ENCODE peak calls at places on chromosomes 16 and 17, in nine cellular contexts. X is transverse colon, A is uterus, R is H1, S is GM13976, I is glutamatergic neuron, M is heart right ventricle, F is heart left ventricle, U is HCT116. Z is an unnamed sample.
A peak's percentile ranks its signal among the peaks of the same experiment; 100 is the strongest.

GRCh38 chr16:73601911-73602310 is 554.0 kb upstream of the ZFHX3 start:
- DNase-seq in X (no peak), A (no peak), R (no peak), S (no peak), I (no peak), M (no peak), F (no peak), U (no peak), Z (no peak)

GRCh38 chr16:67029249-67030096 is 524 bp downstream of the CBFB start:
- DNase-seq in X (peak; percentile 69), A (peak; percentile 69), R (no peak), S (peak; percentile 77), I (peak; percentile 35), M (peak; percentile 73), F (peak; percentile 81), U (no peak), Z (peak; percentile 60)

GRCh38 chr17:31535581-31535981 is 144.1 kb downstream of the RAB11FIP4 start:
- DNase-seq in X (peak; percentile 60), A (no peak), R (no peak), S (peak; percentile 89), I (no peak), M (no peak), F (no peak), U (no peak), Z (no peak)

GRCh38 chr16:86330906-86331305 is 179.4 kb upstream of the FOXF1 start:
- DNase-seq in X (no peak), A (no peak), R (no peak), S (no peak), I (no peak), M (no peak), F (peak; percentile 16), U (no peak), Z (no peak)

GRCh38 chr16:58352690-58353089 is 39.6 kb upstream of the GINS3 start:
- DNase-seq in X (no peak), A (no peak), R (no peak), S (no peak), I (no peak), M (no peak), F (no peak), U (no peak), Z (no peak)

GRCh38 chr17:4739122-4740024 is at the start of the genes CXCL16 and ZMYND15:
- DNase-seq in X (peak; percentile 83), A (peak; percentile 54), R (no peak), S (peak; percentile 88), I (peak; percentile 63), M (peak; percentile 58), F (peak; percentile 83), U (no peak), Z (peak; percentile 33)

GRCh38 chr17:64202683-64203430 is 60.2 kb downstream of the TEX2 start:
- DNase-seq in X (no peak), A (no peak), R (no peak), S (no peak), I (no peak), M (no peak), F (no peak), U (no peak), Z (peak; percentile 62)

GRCh38 chr17:8846768-8847211 is 20.7 kb downstream of the PIK3R6 start:
- DNase-seq in X (no peak), A (no peak), R (no peak), S (no peak), I (no peak), M (no peak), F (no peak), U (peak; percentile 67), Z (peak; percentile 68)

GRCh38 chr17:13843862-13844640 is 225.3 kb upstream of the COX10 start:
- DNase-seq in X (no peak), A (no peak), R (no peak), S (no peak), I (no peak), M (no peak), F (no peak), U (no peak), Z (no peak)

GRCh38 chr17:41665566-41666335 is 22.9 kb upstream of the EIF1 start:
- DNase-seq in X (peak; percentile 93), A (peak; percentile 88), R (no peak), S (peak; percentile 94), I (peak; percentile 95), M (peak; percentile 91), F (peak; percentile 95), U (peak; percentile 66), Z (peak; percentile 75)

GRCh38 chr17:43987131-43988021 is 17.0 kb upstream of the NAGS start:
- DNase-seq in X (no peak), A (no peak), R (no peak), S (no peak), I (peak; percentile 37), M (no peak), F (no peak), U (no peak), Z (no peak)

GRCh38 chr17:72296456-72296855 is 175.6 kb downstream of the SOX9 start:
- DNase-seq in X (no peak), A (no peak), R (no peak), S (no peak), I (no peak), M (no peak), F (no peak), U (no peak), Z (no peak)

GRCh38 chr17:16495561-16495960 is 3.6 kb upstream of the LRRC75A start:
- DNase-seq in X (peak; percentile 30), A (no peak), R (no peak), S (no peak), I (no peak), M (no peak), F (no peak), U (no peak), Z (no peak)

GRCh38 chr17:67076290-67076689 is 31.9 kb downstream of the CACNG1 start:
- DNase-seq in X (no peak), A (no peak), R (no peak), S (no peak), I (no peak), M (no peak), F (no peak), U (no peak), Z (no peak)

GRCh38 chr17:36151891-36152638 is 24.4 kb downstream of the TBC1D3B start:
- DNase-seq in X (no peak), A (no peak), R (no peak), S (no peak), I (no peak), M (no peak), F (no peak), U (no peak), Z (no peak)

GRCh38 chr17:29590979-29591736 is 1.7 kb upstream of the GIT1 start:
- DNase-seq in X (peak; percentile 42), A (peak; percentile 80), R (no peak), S (no peak), I (peak; percentile 52), M (peak; percentile 54), F (peak; percentile 74), U (peak; percentile 48), Z (peak; percentile 72)

GRCh38 chr17:16945513-16946201 is 26.3 kb downstream of the TNFRSF13B start:
- DNase-seq in X (no peak), A (no peak), R (no peak), S (no peak), I (no peak), M (no peak), F (no peak), U (peak; percentile 7), Z (no peak)

GRCh38 chr17:22694362-22695227 is 1002.3 kb downstream of the KCNJ18 start:
- DNase-seq in X (no peak), A (no peak), R (no peak), S (no peak), I (no peak), M (no peak), F (no peak), U (no peak), Z (no peak)

GRCh38 chr17:22692801-22693171 is 1000.5 kb downstream of the KCNJ18 start:
- DNase-seq in X (no peak), A (no peak), R (no peak), S (no peak), I (no peak), M (no peak), F (no peak), U (no peak), Z (no peak)

GRCh38 chr17:22692066-22692800 is 999.9 kb downstream of the KCNJ18 start:
- DNase-seq in X (no peak), A (no peak), R (no peak), S (no peak), I (no peak), M (no peak), F (no peak), U (no peak), Z (no peak)

DNA sequence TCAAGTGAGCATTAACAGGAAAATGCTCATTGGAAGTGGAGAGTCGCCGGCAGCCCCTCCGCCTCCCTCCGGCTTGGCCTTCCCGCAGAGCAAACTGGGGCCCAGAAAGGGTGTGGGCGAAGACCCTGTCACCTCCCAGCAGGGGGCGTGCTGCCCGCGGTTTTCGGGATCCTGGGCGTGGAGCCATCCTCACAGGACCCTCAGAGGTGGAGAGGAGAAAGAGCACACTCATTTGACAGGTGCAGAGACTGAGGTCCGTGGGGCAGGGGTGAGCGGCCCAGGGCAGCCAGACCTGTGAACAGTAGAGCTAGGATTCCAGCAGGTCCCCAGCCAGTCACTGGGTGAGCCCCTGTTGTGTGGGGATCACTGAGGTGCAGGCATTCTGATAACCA is 1002.9 kb downstream of the KCNJ18 start:
- DNase-seq in X (no peak), A (no peak), R (no peak), S (no peak), I (no peak), M (no peak), F (no peak), U (no peak), Z (no peak)
- TF ChIP-seq CTCF in X (no peak), A (no peak), R (no peak), S (no peak), I (no peak), M (no peak), F (no peak), U (no peak), Z (no peak)

GRCh38 chr17:18191967-18192366 is 8.3 kb downstream of the ALKBH5 start:
- DNase-seq in X (no peak), A (no peak), R (no peak), S (no peak), I (no peak), M (no peak), F (no peak), U (no peak), Z (no peak)
- TF ChIP-seq CTCF in X (no peak), A (no peak), R (peak; percentile 56), S (peak; percentile 10), I (no peak), M (peak; percentile 40), F (peak; percentile 12), U (peak; percentile 36), Z (peak; percentile 49)

DNA sequence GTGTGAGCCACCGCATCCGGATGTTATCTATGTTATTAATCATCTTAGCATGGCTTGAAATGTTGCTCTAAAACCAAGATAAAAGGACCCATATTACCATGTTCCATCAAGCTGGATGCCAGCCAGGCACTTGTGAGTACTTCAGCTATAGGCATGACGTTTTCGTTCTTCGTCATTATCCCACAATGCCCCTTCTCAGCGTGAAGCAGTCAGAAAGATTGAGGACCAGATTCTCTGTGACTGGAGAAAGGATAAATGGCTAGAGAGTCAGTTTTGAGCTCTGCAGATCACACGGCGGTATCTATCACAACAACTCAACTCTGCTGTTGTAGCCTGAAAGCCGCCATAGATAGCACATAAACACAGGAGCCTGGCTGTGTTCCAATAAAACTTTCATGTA is 29.8 kb upstream of the LCMT1 start:
- DNase-seq in X (no peak), A (no peak), R (no peak), S (no peak), I (no peak), M (no peak), F (no peak), U (no peak), Z (no peak)
- TF ChIP-seq CTCF in X (no peak), A (no peak), R (no peak), S (no peak), I (no peak), M (no peak), F (no peak), U (no peak), Z (no peak)

GRCh38 chr16:81350306-81350615 is 35.5 kb downstream of the GAN start:
- DNase-seq in X (no peak), A (no peak), R (no peak), S (no peak), I (no peak), M (no peak), F (no peak), U (no peak), Z (peak; percentile 13)
- TF ChIP-seq CTCF in X (no peak), A (no peak), R (no peak), S (no peak), I (no peak), M (no peak), F (no peak), U (no peak), Z (no peak)